ENCODE peak calls at places on chromosomes 13 and 19, in nine cellular contexts. V is NCI-H2171 treated with DMSO at 0.1 percent for 48 hours; S is adipocyte; I is NCI-H774; D is tibial artery; R is non-pigmented ciliary epithelial cell; N is neural progenitor cell; K is M059J; G is stimulated activated naive B cell treated with anti-CD40 and anti-IgM and Interleukin-4, amounts not matched to agents 10 μg/mL and 1 μg/mL and 100 μg/mL, for 72 hours. W is an unnamed sample.

GRCh38 chr13:93146584-93147292 is 79.9 kb upstream of the GPC6 start:
- DNase-seq in V (no peak), S (peak; percentile 39), I (no peak), D (no peak), R (peak; percentile 85), N (no peak), K (peak; percentile 10), G (no peak), W (peak; percentile 66)

GRCh38 chr19:9075064-9075964 is 11.5 kb upstream of the OR1M1 start:
- DNase-seq in V (peak; percentile 12), S (peak; percentile 65), I (no peak), D (no peak), R (peak; percentile 94), N (peak; percentile 50), K (peak; percentile 100), G (no peak), W (peak; percentile 84)

GRCh38 chr13:33764716-33765115 is 53.2 kb upstream of the RFC3 start:
- DNase-seq in V (peak; percentile 28), S (no peak), I (no peak), D (no peak), R (no peak), N (no peak), K (no peak), G (no peak), W (no peak)

GRCh38 chr19:10516671-10517286 is 468 bp downstream of the S1PR5 start:
- DNase-seq in V (peak; percentile 21), S (peak; percentile 56), I (no peak), D (no peak), R (no peak), N (no peak), K (peak; percentile 71), G (no peak), W (no peak)

GRCh38 chr13:30889196-30889690 is 16.8 kb upstream of the MEDAG start:
- DNase-seq in V (no peak), S (no peak), I (no peak), D (no peak), R (no peak), N (no peak), K (no peak), G (no peak), W (no peak)

GRCh38 chr13:94315188-94315587 is 164.3 kb downstream of the DCT start:
- DNase-seq in V (no peak), S (no peak), I (no peak), D (no peak), R (no peak), N (no peak), K (no peak), G (no peak), W (no peak)

GRCh38 chr13:113854238-113855011 is 9.5 kb downstream of the GAS6 start:
- DNase-seq in V (no peak), S (no peak), I (no peak), D (peak; percentile 82), R (no peak), N (no peak), K (no peak), G (no peak), W (peak; percentile 48)

GRCh38 chr13:50594276-50594970 is 249.1 kb downstream of the DLEU7 start:
- DNase-seq in V (no peak), S (no peak), I (no peak), D (no peak), R (no peak), N (peak; percentile 57), K (no peak), G (peak; percentile 95), W (no peak)

GRCh38 chr13:42454749-42455148 is 119.2 kb upstream of the TNFSF11 start:
- DNase-seq in V (no peak), S (no peak), I (no peak), D (no peak), R (no peak), N (no peak), K (no peak), G (no peak), W (no peak)

GRCh38 chr19:40417714-40417996 is 4.5 kb upstream of the PRX start:
- DNase-seq in V (no peak), S (no peak), I (no peak), D (no peak), R (no peak), N (no peak), K (no peak), G (no peak), W (no peak)

GRCh38 chr13:50592412-50593145 is 250.9 kb downstream of the DLEU7 start:
- DNase-seq in V (no peak), S (peak; percentile 72), I (no peak), D (no peak), R (peak; percentile 69), N (no peak), K (peak; percentile 81), G (no peak), W (peak; percentile 62)

GRCh38 chr13:79485014-79485441 is 4.1 kb downstream of the NDFIP2 start:
- DNase-seq in V (no peak), S (peak; percentile 91), I (no peak), D (no peak), R (peak; percentile 78), N (no peak), K (peak; percentile 63), G (no peak), W (peak; percentile 86)

GRCh38 chr19:45600340-45600885 is 1.6 kb downstream of the GPR4 start:
- DNase-seq in V (no peak), S (no peak), I (no peak), D (no peak), R (no peak), N (no peak), K (no peak), G (no peak), W (no peak)

GRCh38 chr13:35672611-35673010 is 196.1 kb upstream of the MAB21L1 start:
- DNase-seq in V (peak; percentile 88), S (peak; percentile 69), I (no peak), D (no peak), R (no peak), N (no peak), K (no peak), G (no peak), W (no peak)

GRCh38 chr19:18603958-18604819 is 2.4 kb downstream of the CRLF1 start:
- DNase-seq in V (no peak), S (no peak), I (no peak), D (peak; percentile 72), R (no peak), N (peak; percentile 68), K (no peak), G (no peak), W (no peak)

GRCh38 chr13:50677687-50678463 is 165.6 kb downstream of the DLEU7 start:
- DNase-seq in V (no peak), S (no peak), I (no peak), D (no peak), R (no peak), N (no peak), K (peak; percentile 83), G (no peak), W (no peak)

GRCh38 chr13:41621716-41622508 is 164.6 kb downstream of the RGCC start:
- DNase-seq in V (no peak), S (no peak), I (no peak), D (no peak), R (no peak), N (no peak), K (no peak), G (no peak), W (no peak)

GRCh38 chr13:105276571-105276970 is 1258.9 kb downstream of the EFNB2 start:
- DNase-seq in V (no peak), S (no peak), I (no peak), D (no peak), R (no peak), N (no peak), K (no peak), G (no peak), W (no peak)

GRCh38 chr19:8629184-8629583 is 1.2 kb upstream of the NFILZ start:
- DNase-seq in V (no peak), S (no peak), I (no peak), D (no peak), R (no peak), N (no peak), K (no peak), G (no peak), W (no peak)

GRCh38 chr13:52832268-52832667 is 16.2 kb downstream of the PCDH8 start:
- DNase-seq in V (peak; percentile 62), S (no peak), I (peak; percentile 4), D (no peak), R (no peak), N (no peak), K (no peak), G (no peak), W (no peak)

GRCh38 chr19:41860419-41861097 is 503 bp downstream of the RPS19 start:
- DNase-seq in V (no peak), S (peak; percentile 48), I (no peak), D (no peak), R (no peak), N (peak; percentile 30), K (no peak), G (no peak), W (no peak)

GRCh38 chr13:108967371-108967770 is 338.0 kb downstream of the MYO16 start:
- DNase-seq in V (no peak), S (no peak), I (no peak), D (no peak), R (no peak), N (no peak), K (no peak), G (no peak), W (no peak)

GRCh38 chr13:111459803-111460547 is 139.5 kb downstream of the TEX29 start:
- DNase-seq in V (no peak), S (no peak), I (no peak), D (no peak), R (no peak), N (no peak), K (no peak), G (no peak), W (no peak)

GRCh38 chr13:99962242-99962641 is 9.3 kb downstream of the ZIC5 start:
- DNase-seq in V (no peak), S (no peak), I (peak; percentile 36), D (no peak), R (no peak), N (no peak), K (no peak), G (no peak), W (no peak)

GRCh38 chr13:45833663-45834062 is 17.9 kb downstream of the SIAH3 start:
- DNase-seq in V (no peak), S (peak; percentile 51), I (no peak), D (no peak), R (no peak), N (no peak), K (peak; percentile 88), G (no peak), W (peak; percentile 11)

GRCh38 chr19:50772408-50773311 is 2.4 kb downstream of the GPR32 start:
- DNase-seq in V (peak; percentile 53), S (peak; percentile 22), I (no peak), D (no peak), R (no peak), N (no peak), K (no peak), G (no peak), W (no peak)

GRCh38 chr13:69108486-69108885 is 999.1 kb upstream of the ATXN8OS start:
- DNase-seq in V (no peak), S (no peak), I (no peak), D (no peak), R (no peak), N (no peak), K (no peak), G (no peak), W (no peak)

GRCh38 chr13:94312511-94313191 is 166.8 kb downstream of the DCT start:
- DNase-seq in V (peak; percentile 46), S (no peak), I (no peak), D (no peak), R (no peak), N (peak; percentile 56), K (no peak), G (no peak), W (no peak)

GRCh38 chr13:57739791-57740190 is 108.2 kb downstream of the PCDH17 start:
- DNase-seq in V (no peak), S (no peak), I (no peak), D (no peak), R (no peak), N (no peak), K (no peak), G (no peak), W (peak; percentile 12)

GRCh38 chr19:55694241-55694655 is 19.2 kb downstream of the EPN1 start:
- DNase-seq in V (no peak), S (no peak), I (no peak), D (peak; percentile 13), R (no peak), N (no peak), K (no peak), G (no peak), W (no peak)

GRCh38 chr19:47766670-47767069 is 11.8 kb upstream of the SELENOW start:
- DNase-seq in V (no peak), S (no peak), I (no peak), D (no peak), R (no peak), N (no peak), K (peak; percentile 25), G (no peak), W (no peak)